ENCODE peak calls at places on chromosomes 4 and X, in four cellular contexts. A is HepG2, T is A549, M is K562. U is an unnamed sample.

GRCh38 chrX:147917700-147918694 is 6.3 kb downstream of the FMR1 start:
- ATAC-seq in A (no peak), T (no peak), M (peak), U (no peak)

GRCh38 chr4:15883611-15884243 is 54.8 kb downstream of the FGFBP1 start:
- ATAC-seq in A (no peak), T (no peak), M (no peak), U (no peak)

GRCh38 chr4:173218411-173219125 is 50.0 kb downstream of the GALNT7 start:
- ATAC-seq in A (no peak), T (peak), M (peak), U (no peak)

GRCh38 chrX:30781711-30782444 is 107.2 kb downstream of the TAB3 start:
- ATAC-seq in A (no peak), T (no peak), M (no peak), U (no peak)

GRCh38 chrX:1165535-1166196 is 46.8 kb downstream of the CRLF2 start:
- ATAC-seq in A (no peak), T (peak), M (no peak), U (no peak)

GRCh38 chrX:13000311-13000811 is 25.5 kb downstream of the TMSB4X start:
- ATAC-seq in A (no peak), T (no peak), M (no peak), U (no peak)

GRCh38 chrX:15745179-15745578 is 7.1 kb downstream of the CA5B start:
- ATAC-seq in A (peak), T (no peak), M (no peak), U (no peak)

GRCh38 chr4:177117256-177117655 is 192.4 kb upstream of the NEIL3 start:
- ATAC-seq in A (no peak), T (no peak), M (no peak), U (no peak)

GRCh38 chr4:25981749-25982148 is 67.7 kb downstream of the SMIM20 start:
- ATAC-seq in A (no peak), T (no peak), M (no peak), U (no peak)

GRCh38 chr4:137608085-137608484 is 75.8 kb upstream of the PCDH18 start:
- ATAC-seq in A (no peak), T (no peak), M (no peak), U (peak)

GRCh38 chrX:37896491-37896890 is 49.1 kb upstream of the DYNLT3 start:
- ATAC-seq in A (no peak), T (no peak), M (no peak), U (no peak)

GRCh38 chr4:7046971-7047370 is 3.8 kb downstream of the TADA2B start:
- ATAC-seq in A (no peak), T (no peak), M (no peak), U (no peak)

GRCh38 chr4:183401473-183401872 is 43.0 kb upstream of the CDKN2AIP start:
- ATAC-seq in A (no peak), T (no peak), M (no peak), U (no peak)

GRCh38 chrX:73668779-73669178 is 105.8 kb downstream of the CHIC1 start:
- ATAC-seq in A (no peak), T (no peak), M (no peak), U (no peak)

GRCh38 chr4:12304912-12305311 is 876.2 kb upstream of the HS3ST1 start:
- ATAC-seq in A (no peak), T (no peak), M (no peak), U (no peak)

GRCh38 chrX:97290199-97290598 is 406.5 kb downstream of the RPA4 start:
- ATAC-seq in A (no peak), T (no peak), M (no peak), U (no peak)

GRCh38 chr4:15779336-15779735 is 1.2 kb downstream of the CD38 start:
- ATAC-seq in A (peak), T (peak), M (no peak), U (peak)

GRCh38 chrX:13899607-13900006 is 82.7 kb upstream of the GPM6B start:
- ATAC-seq in A (no peak), T (no peak), M (no peak), U (peak)

GRCh38 chr4:149279331-149279730 is 536.3 kb downstream of the IQCM start:
- ATAC-seq in A (no peak), T (no peak), M (no peak), U (no peak)

GRCh38 chrX:40734956-40735317 is 405 bp downstream of the MED14 start:
- ATAC-seq in A (no peak), T (peak), M (peak), U (no peak)

GRCh38 chrX:98289726-98290125 is 1406.0 kb downstream of the RPA4 start:
- ATAC-seq in A (no peak), T (no peak), M (no peak), U (no peak)

GRCh38 chr4:123340381-123340701 is 56.3 kb upstream of the SPRY1 start:
- ATAC-seq in A (peak), T (peak), M (no peak), U (peak)

GRCh38 chr4:17701146-17701859 is 80.1 kb downstream of the FAM184B start:
- ATAC-seq in A (no peak), T (no peak), M (no peak), U (no peak)

GRCh38 chr4:75685546-75686189 is 12.5 kb upstream of the G3BP2 start:
- ATAC-seq in A (no peak), T (no peak), M (no peak), U (no peak)

GRCh38 chrX:45806410-45807121 is 605.9 kb upstream of the DIPK2B start:
- ATAC-seq in A (no peak), T (no peak), M (no peak), U (no peak)

GRCh38 chr4:181701911-181702310 is 541.3 kb upstream of the TENM3 start:
- ATAC-seq in A (no peak), T (no peak), M (no peak), U (no peak)

GRCh38 chr4:158810487-158811215 is 41.8 kb downstream of the FNIP2 start:
- ATAC-seq in A (no peak), T (peak), M (peak), U (peak)

GRCh38 chrX:119389214-119389613 is 9.9 kb upstream of the SLC25A43 start:
- ATAC-seq in A (peak), T (no peak), M (no peak), U (no peak)

GRCh38 chrX:97372006-97372766 is 488.5 kb downstream of the RPA4 start:
- ATAC-seq in A (no peak), T (no peak), M (no peak), U (no peak)

GRCh38 chr4:39732728-39733127 is 34.8 kb downstream of the UBE2K start:
- ATAC-seq in A (no peak), T (peak), M (no peak), U (no peak)

GRCh38 chr4:85933306-85933640 is 426.6 kb downstream of the MAPK10 start:
- ATAC-seq in A (no peak), T (no peak), M (no peak), U (no peak)

GRCh38 chr4:181823645-181824044 is 419.6 kb upstream of the TENM3 start:
- ATAC-seq in A (no peak), T (no peak), M (no peak), U (no peak)

GRCh38 chrX:133544105-133544504 is 128.8 kb upstream of the GPC4 start:
- ATAC-seq in A (peak), T (no peak), M (no peak), U (peak)

GRCh38 chr4:8762951-8763735 is 108.5 kb downstream of the HMX1 start:
- ATAC-seq in A (no peak), T (no peak), M (no peak), U (no peak)

GRCh38 chr4:47839259-47839658 is 1.4 kb upstream of the CORIN start:
- ATAC-seq in A (no peak), T (no peak), M (no peak), U (no peak)

GRCh38 chrX:1306909-1307625 is 29.5 kb upstream of the IL3RA start:
- ATAC-seq in A (peak), T (peak), M (no peak), U (no peak)

GRCh38 chrX:47574096-47574553 is 8.1 kb upstream of the TIMP1 start:
- ATAC-seq in A (peak), T (no peak), M (no peak), U (peak)

GRCh38 chr4:93731448-93731847 is 97.1 kb upstream of the ATOH1 start:
- ATAC-seq in A (peak), T (no peak), M (no peak), U (no peak)

GRCh38 chrX:130280901-130281300 is 12.2 kb upstream of the ZNF280C start:
- ATAC-seq in A (no peak), T (no peak), M (no peak), U (no peak)
- TF ChIP-seq EP300 in A (no peak), T (no peak), M (no peak), U (no peak)

DNA sequence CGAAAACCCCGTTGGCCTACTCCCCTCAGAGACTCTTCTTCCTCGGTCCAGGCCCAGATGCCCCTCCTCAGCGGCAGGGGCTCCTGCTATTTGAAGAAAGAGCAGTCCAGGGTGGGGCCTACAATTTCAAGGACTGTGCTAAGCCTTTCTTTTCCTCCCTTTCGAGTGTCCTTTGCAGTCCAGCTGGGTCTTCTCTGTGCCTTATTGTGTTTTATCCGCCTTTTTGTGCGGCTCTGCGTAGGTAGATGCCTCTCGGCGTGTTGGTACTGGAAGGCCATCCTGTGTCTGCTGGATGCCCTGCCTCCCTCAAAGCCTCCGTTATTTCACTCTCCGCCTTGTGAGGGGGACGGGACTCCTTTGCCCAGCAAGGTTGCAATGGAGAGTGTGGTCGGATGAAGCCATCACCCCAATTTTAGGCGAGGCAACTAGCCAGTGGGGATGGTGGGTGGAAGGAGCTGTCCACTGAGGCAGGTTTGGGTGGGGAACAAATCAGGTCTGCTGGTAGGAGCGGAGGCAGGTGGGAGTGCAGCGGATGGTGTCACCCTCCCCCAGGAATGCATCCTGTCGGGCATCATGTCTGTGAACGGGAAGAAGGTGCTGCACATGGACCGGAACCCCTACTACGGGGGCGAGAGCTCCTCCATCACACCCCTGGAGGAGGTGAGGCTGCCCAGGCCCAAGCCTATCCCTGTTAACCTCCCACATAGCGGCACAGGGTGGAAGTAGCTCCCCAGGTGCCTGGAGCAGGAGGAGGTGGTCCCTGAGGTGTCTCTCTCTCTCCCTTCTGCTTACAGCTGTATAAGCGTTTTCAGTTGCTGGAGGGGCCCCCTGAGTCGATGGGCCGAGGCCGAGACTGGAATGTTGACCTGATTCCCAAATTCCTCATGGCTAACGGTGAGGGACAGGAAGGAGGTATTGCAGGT is 1.3 kb downstream of the GDI1 start:
- ATAC-seq in A (no peak), T (peak), M (no peak), U (no peak)
- TF ChIP-seq EP300 in A (no peak), T (no peak), M (no peak), U (no peak)

DNA sequence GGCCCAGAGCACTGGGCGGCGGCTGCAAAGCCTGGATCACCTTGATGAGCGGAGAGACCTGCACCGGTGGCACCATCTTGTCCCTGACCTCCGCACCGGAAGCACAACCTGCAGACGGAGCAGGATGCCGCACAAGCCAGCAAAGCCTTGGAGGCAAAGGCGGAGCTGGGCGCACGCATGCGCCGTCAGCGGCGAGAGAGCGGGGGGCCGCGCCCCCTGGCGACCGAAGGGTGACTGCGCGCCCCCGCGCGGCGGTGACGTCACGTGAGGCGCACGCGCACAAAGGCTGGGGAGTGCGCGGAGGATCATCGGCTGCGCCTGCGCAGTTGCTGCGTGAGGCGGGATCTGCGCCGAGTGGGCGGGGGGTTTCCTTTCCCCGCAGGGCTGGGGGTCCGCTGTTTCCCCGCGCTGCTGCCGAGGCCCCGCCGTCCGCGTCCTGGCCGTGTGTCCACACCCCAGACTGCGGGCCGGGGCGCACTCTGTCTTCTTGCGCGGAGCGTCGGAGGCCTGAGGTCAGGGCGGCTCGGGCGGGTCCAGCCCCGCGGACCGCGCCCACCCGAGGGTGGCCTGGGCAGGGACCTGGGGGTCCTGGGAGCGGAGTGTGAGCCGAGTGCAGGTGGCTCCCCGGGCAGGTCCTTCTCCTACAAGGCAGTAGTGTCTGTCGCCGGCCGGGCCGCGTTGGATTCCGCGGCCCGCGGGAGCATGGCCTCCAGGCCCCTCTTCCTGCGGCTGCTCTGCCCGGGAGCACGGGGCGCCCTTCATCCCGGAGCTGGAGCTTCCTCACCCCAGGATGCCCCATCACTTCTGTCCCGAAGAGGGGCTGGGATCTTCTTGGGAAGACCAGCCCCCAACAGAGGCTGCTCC is at the start of the genes ATP5ME and MYL5:
- ATAC-seq in A (peak), T (peak), M (peak), U (peak)
- TF ChIP-seq EP300 in A (no peak), T (no peak), M (peak), U (no peak)

DNA sequence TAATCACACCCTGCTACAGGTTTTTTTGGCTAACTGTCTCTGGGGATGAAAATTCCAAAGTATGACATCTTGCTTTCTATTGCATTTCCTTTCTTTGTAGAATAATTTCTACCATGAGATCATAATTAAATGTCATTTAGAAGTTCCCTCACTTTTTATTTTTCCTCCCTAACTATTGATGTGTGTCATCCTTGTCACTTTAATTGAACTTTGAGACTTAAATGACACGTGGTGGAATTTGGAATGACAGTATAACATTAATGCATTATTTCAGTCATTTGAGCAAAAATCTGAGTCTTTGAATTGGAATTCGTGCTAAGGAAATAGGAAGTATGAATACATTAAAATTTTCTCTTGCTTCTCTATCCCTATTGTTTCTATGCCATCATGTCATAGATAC is 745.4 kb downstream of the PDHA2 start:
- ATAC-seq in A (no peak), T (no peak), M (no peak), U (no peak)
- TF ChIP-seq EP300 in A (no peak), T (no peak), M (no peak), U (no peak)

GRCh38 chr4:87130482-87130881 is 89.9 kb downstream of the KLHL8 start:
- ATAC-seq in A (no peak), T (no peak), M (no peak), U (no peak)
- TF ChIP-seq EP300 in A (no peak), T (no peak), M (no peak), U (no peak)

GRCh38 chr4:38667005-38667771 is 3.2 kb downstream of the KLF3 start:
- ATAC-seq in A (peak), T (peak), M (peak), U (peak)
- TF ChIP-seq EP300 in A (peak), T (peak), M (peak), U (no peak)